ENCODE peak calls at places on chromosomes 1 and 21, in seven cellular contexts. One of them, this sample, is unnamed.
A peak's percentile ranks its signal among the peaks of the same experiment; 100 is the strongest.

GRCh38 chr1:58324551-58324950 is 222.0 kb downstream of the OMA1 start:
- DNase-seq in adrenal gland: no peak
- DNase-seq in heart left ventricle: no peak
- DNase-seq in brain microvascular endothelial cell: no peak
- DNase-seq in ovary: no peak
- DNase-seq in dorsolateral prefrontal cortex: no peak
- DNase-seq in K562: no peak
- DNase-seq in this sample: no peak

GRCh38 chr1:194629011-194629410 is 1442.6 kb upstream of the B3GALT2 start:
- DNase-seq in adrenal gland: no peak
- DNase-seq in heart left ventricle: no peak
- DNase-seq in brain microvascular endothelial cell: no peak
- DNase-seq in ovary: no peak
- DNase-seq in dorsolateral prefrontal cortex: no peak
- DNase-seq in K562: no peak
- DNase-seq in this sample: no peak

GRCh38 chr1:226641671-226642231 is 93.2 kb downstream of the STUM start:
- DNase-seq in adrenal gland: no peak
- DNase-seq in heart left ventricle: peak; percentile 17
- DNase-seq in brain microvascular endothelial cell: no peak
- DNase-seq in ovary: no peak
- DNase-seq in dorsolateral prefrontal cortex: no peak
- DNase-seq in K562: no peak
- DNase-seq in this sample: no peak

GRCh38 chr1:221874285-221875003 is 132.6 kb upstream of the DUSP10 start:
- DNase-seq in adrenal gland: no peak
- DNase-seq in heart left ventricle: no peak
- DNase-seq in brain microvascular endothelial cell: no peak
- DNase-seq in ovary: no peak
- DNase-seq in dorsolateral prefrontal cortex: no peak
- DNase-seq in K562: no peak
- DNase-seq in this sample: no peak

GRCh38 chr1:200301152-200301551 is 108.7 kb downstream of the ZNF281 start:
- DNase-seq in adrenal gland: no peak
- DNase-seq in heart left ventricle: no peak
- DNase-seq in brain microvascular endothelial cell: no peak
- DNase-seq in ovary: no peak
- DNase-seq in dorsolateral prefrontal cortex: no peak
- DNase-seq in K562: no peak
- DNase-seq in this sample: no peak

GRCh38 chr1:39540504-39541031 is 36.0 kb downstream of the PABPC4 start:
- DNase-seq in adrenal gland: peak; percentile 78
- DNase-seq in heart left ventricle: peak; percentile 86
- DNase-seq in brain microvascular endothelial cell: peak; percentile 29
- DNase-seq in ovary: no peak
- DNase-seq in dorsolateral prefrontal cortex: peak; percentile 92
- DNase-seq in K562: no peak
- DNase-seq in this sample: peak; percentile 76

GRCh38 chr1:147493349-147493748 is 48.0 kb upstream of the BCL9 start:
- DNase-seq in adrenal gland: no peak
- DNase-seq in heart left ventricle: no peak
- DNase-seq in brain microvascular endothelial cell: no peak
- DNase-seq in ovary: no peak
- DNase-seq in dorsolateral prefrontal cortex: no peak
- DNase-seq in K562: no peak
- DNase-seq in this sample: no peak

GRCh38 chr1:55586771-55587170 is 371.6 kb upstream of the USP24 start:
- DNase-seq in adrenal gland: no peak
- DNase-seq in heart left ventricle: no peak
- DNase-seq in brain microvascular endothelial cell: no peak
- DNase-seq in ovary: no peak
- DNase-seq in dorsolateral prefrontal cortex: no peak
- DNase-seq in K562: no peak
- DNase-seq in this sample: no peak

GRCh38 chr21:25421327-25422028 is 185.8 kb downstream of the MRPL39 start:
- DNase-seq in adrenal gland: no peak
- DNase-seq in heart left ventricle: no peak
- DNase-seq in brain microvascular endothelial cell: peak; percentile 53
- DNase-seq in ovary: no peak
- DNase-seq in dorsolateral prefrontal cortex: no peak
- DNase-seq in K562: no peak
- DNase-seq in this sample: no peak

GRCh38 chr1:14136152-14136763 is 436.3 kb downstream of the PRDM2 start:
- DNase-seq in adrenal gland: no peak
- DNase-seq in heart left ventricle: no peak
- DNase-seq in brain microvascular endothelial cell: no peak
- DNase-seq in ovary: no peak
- DNase-seq in dorsolateral prefrontal cortex: no peak
- DNase-seq in K562: no peak
- DNase-seq in this sample: no peak

GRCh38 chr1:64472805-64473204 is 2.9 kb downstream of the CACHD1 start:
- DNase-seq in adrenal gland: no peak
- DNase-seq in heart left ventricle: no peak
- DNase-seq in brain microvascular endothelial cell: no peak
- DNase-seq in ovary: no peak
- DNase-seq in dorsolateral prefrontal cortex: no peak
- DNase-seq in K562: no peak
- DNase-seq in this sample: no peak

GRCh38 chr1:64474639-64475038 is 4.7 kb downstream of the CACHD1 start:
- DNase-seq in adrenal gland: peak; percentile 86
- DNase-seq in heart left ventricle: peak; percentile 75
- DNase-seq in brain microvascular endothelial cell: no peak
- DNase-seq in ovary: peak; percentile 42
- DNase-seq in dorsolateral prefrontal cortex: no peak
- DNase-seq in K562: no peak
- DNase-seq in this sample: no peak

GRCh38 chr1:64473367-64473766 is 3.4 kb downstream of the CACHD1 start:
- DNase-seq in adrenal gland: no peak
- DNase-seq in heart left ventricle: no peak
- DNase-seq in brain microvascular endothelial cell: no peak
- DNase-seq in ovary: no peak
- DNase-seq in dorsolateral prefrontal cortex: no peak
- DNase-seq in K562: no peak
- DNase-seq in this sample: no peak

GRCh38 chr1:64476251-64476952 is 6.5 kb downstream of the CACHD1 start:
- DNase-seq in adrenal gland: no peak
- DNase-seq in heart left ventricle: no peak
- DNase-seq in brain microvascular endothelial cell: peak; percentile 71
- DNase-seq in ovary: no peak
- DNase-seq in dorsolateral prefrontal cortex: no peak
- DNase-seq in K562: no peak
- DNase-seq in this sample: no peak

GRCh38 chr1:64474133-64474532 is 4.2 kb downstream of the CACHD1 start:
- DNase-seq in adrenal gland: no peak
- DNase-seq in heart left ventricle: no peak
- DNase-seq in brain microvascular endothelial cell: no peak
- DNase-seq in ovary: no peak
- DNase-seq in dorsolateral prefrontal cortex: no peak
- DNase-seq in K562: no peak
- DNase-seq in this sample: no peak
- H3K27ac ChIP-seq in adrenal gland: peak overlapping the region; percentile 10
- H3K27ac ChIP-seq in heart left ventricle: no peak overlapping the region
- H3K27ac ChIP-seq in brain microvascular endothelial cell: no peak overlapping the region
- H3K27ac ChIP-seq in ovary: no peak overlapping the region
- H3K27ac ChIP-seq in dorsolateral prefrontal cortex: no peak overlapping the region
- H3K27ac ChIP-seq in K562: no peak overlapping the region
- H3K27ac ChIP-seq in this sample: no peak overlapping the region

DNA sequence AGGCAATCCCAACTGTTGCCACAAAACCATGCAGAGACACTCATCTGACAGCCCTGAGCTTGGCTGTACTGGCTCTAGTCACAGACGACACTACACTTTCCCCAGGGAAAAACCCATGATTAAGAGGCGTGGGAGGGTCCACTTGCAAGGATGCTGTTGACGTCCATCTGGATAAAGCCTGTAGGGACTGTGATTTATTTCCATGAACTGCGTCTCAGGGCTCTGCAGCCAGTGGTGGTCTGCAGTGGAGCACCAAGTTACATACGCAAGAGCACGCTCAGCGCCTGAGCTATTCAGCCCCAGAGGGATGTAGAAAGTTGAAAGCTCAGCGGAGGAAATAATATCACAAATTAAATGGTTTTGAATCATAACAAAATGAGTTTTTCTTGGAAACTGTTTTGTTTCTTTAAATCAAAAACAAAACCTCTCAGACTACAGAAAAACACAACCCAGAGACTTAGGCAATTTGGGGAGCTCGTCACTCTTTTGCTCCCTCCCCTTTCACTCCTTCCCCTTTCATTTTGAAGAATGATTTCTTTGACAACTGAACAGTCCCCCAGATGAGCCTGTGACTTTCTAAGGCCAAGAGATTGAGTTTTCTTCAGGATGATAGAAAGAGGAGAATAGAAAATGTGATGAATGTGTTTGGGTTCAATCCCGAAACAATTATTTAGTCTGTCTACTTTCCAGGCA is 71.2 kb downstream of the NGF start:
- DNase-seq in adrenal gland: peak; percentile 31
- DNase-seq in heart left ventricle: peak; percentile 64
- DNase-seq in brain microvascular endothelial cell: peak; percentile 40
- DNase-seq in ovary: no peak
- DNase-seq in dorsolateral prefrontal cortex: no peak
- DNase-seq in K562: no peak
- DNase-seq in this sample: no peak
- H3K4me3 ChIP-seq in adrenal gland: no peak overlapping the region
- H3K4me3 ChIP-seq in heart left ventricle: no peak overlapping the region
- H3K4me3 ChIP-seq in brain microvascular endothelial cell: no peak overlapping the region
- H3K4me3 ChIP-seq in ovary: no peak overlapping the region
- H3K4me3 ChIP-seq in dorsolateral prefrontal cortex: no peak overlapping the region
- H3K4me3 ChIP-seq in K562: no peak overlapping the region
- H3K4me3 ChIP-seq in this sample: peak overlapping the region; percentile 51

DNA sequence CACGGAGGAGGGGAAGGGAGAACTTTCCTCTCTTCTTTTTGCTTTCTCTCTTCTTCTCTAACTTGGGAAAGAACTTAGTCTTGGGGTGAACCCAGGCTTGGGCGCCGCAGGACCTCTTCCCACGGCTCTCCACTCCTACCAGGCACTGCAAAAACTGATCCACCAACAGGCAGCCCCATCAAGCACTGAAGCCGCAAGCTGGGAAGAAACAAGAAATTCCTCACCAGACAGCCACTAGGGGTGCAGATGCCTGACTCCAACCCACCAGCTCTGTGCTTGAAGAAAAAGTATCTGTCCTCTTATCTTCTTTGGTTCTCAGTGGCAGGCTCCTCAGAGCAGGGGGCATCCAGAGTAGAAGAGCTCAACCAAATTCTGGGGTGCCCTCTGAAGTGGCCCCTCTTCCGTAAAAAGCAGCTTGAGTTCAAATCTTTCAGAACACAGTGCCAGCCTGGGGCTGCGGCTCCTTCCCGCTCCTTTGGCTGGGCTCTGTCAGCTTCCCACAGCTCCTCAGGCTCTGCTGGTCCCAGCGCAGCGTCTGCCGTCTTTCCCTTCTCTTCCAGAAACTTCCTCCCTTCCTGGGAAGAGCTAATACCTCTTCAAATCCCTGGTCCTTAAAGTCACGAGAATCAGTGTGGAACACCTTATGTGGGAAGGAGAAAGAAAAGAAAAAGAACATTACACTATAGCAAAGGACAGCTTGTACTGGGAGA is 2.4 kb downstream of the SLC41A1 start:
- DNase-seq in adrenal gland: no peak
- DNase-seq in heart left ventricle: no peak
- DNase-seq in brain microvascular endothelial cell: peak; percentile 33
- DNase-seq in ovary: no peak
- DNase-seq in dorsolateral prefrontal cortex: peak; percentile 36
- DNase-seq in K562: no peak
- DNase-seq in this sample: no peak
- TF ChIP-seq CTCF in adrenal gland: no peak
- TF ChIP-seq CTCF in heart left ventricle: no peak
- TF ChIP-seq CTCF in brain microvascular endothelial cell: peak; percentile 70
- TF ChIP-seq CTCF in ovary: no peak
- TF ChIP-seq CTCF in dorsolateral prefrontal cortex: no peak
- TF ChIP-seq CTCF in K562: peak; percentile 52
- TF ChIP-seq CTCF in this sample: no peak

DNA sequence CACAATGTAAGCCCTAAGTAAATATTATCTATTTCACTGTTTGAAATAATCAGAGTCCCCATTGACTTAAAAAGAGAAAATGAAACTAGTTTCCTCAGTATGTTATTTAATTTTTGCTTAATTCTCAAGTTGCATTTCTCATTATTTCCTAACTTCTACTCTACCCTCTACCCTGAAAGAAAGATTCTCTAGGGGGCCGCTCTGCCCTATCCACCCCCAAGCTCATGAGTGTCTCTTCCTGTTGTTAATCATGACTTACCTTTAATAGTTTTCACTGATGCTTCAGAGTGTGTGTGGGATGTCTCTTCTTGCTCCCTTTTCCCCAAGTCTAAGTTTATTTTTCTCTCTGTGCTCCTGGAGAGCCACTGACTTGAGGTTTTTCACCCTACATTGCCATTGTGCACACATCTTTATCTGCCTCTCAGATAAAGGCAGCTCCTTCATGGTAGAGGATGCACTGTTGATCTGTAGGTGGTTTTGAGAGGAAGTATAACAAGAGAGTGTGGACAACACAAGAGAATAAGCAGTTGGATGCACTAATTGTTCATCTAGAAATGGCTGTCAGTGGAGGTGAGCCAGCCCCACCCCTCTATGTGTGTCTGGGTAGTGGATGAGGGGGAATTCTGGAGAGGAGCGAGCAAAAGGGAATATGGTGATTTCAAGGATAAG is 261.7 kb downstream of the CHRM3 start:
- DNase-seq in adrenal gland: no peak
- DNase-seq in heart left ventricle: no peak
- DNase-seq in brain microvascular endothelial cell: no peak
- DNase-seq in ovary: no peak
- DNase-seq in dorsolateral prefrontal cortex: no peak
- DNase-seq in K562: no peak
- DNase-seq in this sample: no peak
- H3K27ac ChIP-seq in adrenal gland: no peak overlapping the region
- H3K27ac ChIP-seq in heart left ventricle: no peak overlapping the region
- H3K27ac ChIP-seq in brain microvascular endothelial cell: no peak overlapping the region
- H3K27ac ChIP-seq in ovary: no peak overlapping the region
- H3K27ac ChIP-seq in dorsolateral prefrontal cortex: no peak overlapping the region
- H3K27ac ChIP-seq in K562: no peak overlapping the region
- H3K27ac ChIP-seq in this sample: no peak overlapping the region

DNA sequence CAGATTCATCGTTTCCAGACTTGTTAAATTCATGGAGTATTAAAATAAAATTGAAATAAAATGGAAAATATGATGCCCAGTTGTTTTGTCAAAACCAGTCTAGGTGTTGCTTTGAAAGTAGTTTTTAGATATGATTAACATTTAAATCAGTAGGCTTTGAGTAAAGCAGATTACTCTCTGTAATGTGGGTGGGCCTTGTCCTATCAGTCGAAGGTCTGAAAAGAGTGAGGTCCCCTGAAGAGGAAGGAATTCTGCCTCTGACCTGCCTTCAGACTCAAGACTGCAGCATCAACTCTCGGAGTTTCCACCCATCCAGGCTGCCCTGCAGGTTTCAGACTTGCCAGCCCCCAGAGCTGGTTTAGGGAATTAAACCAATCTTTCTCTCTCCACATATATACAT is 36.2 kb downstream of the C21orf91 start:
- DNase-seq in adrenal gland: no peak
- DNase-seq in heart left ventricle: no peak
- DNase-seq in brain microvascular endothelial cell: no peak
- DNase-seq in ovary: no peak
- DNase-seq in dorsolateral prefrontal cortex: no peak
- DNase-seq in K562: no peak
- DNase-seq in this sample: no peak
- H3K4me3 ChIP-seq in adrenal gland: no peak overlapping the region
- H3K4me3 ChIP-seq in heart left ventricle: no peak overlapping the region
- H3K4me3 ChIP-seq in brain microvascular endothelial cell: no peak overlapping the region
- H3K4me3 ChIP-seq in ovary: no peak overlapping the region
- H3K4me3 ChIP-seq in dorsolateral prefrontal cortex: no peak overlapping the region
- H3K4me3 ChIP-seq in K562: no peak overlapping the region
- H3K4me3 ChIP-seq in this sample: no peak overlapping the region

This sample was measured in coronary artery.